ENCODE peak calls at places on chromosomes 16 and 17, in eight cellular contexts. One of them, this sample, is unnamed.

GRCh38 chr17:78653382-78653781 is 76.2 kb upstream of the DNAH17 start:
- DNase-seq in hippocampal formation: no peak
- DNase-seq in T-helper 2 cell: no peak
- DNase-seq in AG08396: peak
- DNase-seq in frontal cortex: no peak
- DNase-seq in heart left ventricle: no peak
- DNase-seq in central memory CD4-positive, alpha-beta T cell: no peak
- DNase-seq in T-helper 17 cell: no peak
- DNase-seq in this sample: no peak

GRCh38 chr17:72212041-72212440 is 91.2 kb downstream of the SOX9 start:
- DNase-seq in hippocampal formation: no peak
- DNase-seq in T-helper 2 cell: no peak
- DNase-seq in AG08396: no peak
- DNase-seq in frontal cortex: no peak
- DNase-seq in heart left ventricle: no peak
- DNase-seq in central memory CD4-positive, alpha-beta T cell: no peak
- DNase-seq in T-helper 17 cell: no peak
- DNase-seq in this sample: no peak

GRCh38 chr17:59829217-59830006 is 63.3 kb downstream of the TUBD1 start:
- DNase-seq in hippocampal formation: no peak
- DNase-seq in T-helper 2 cell: no peak
- DNase-seq in AG08396: peak
- DNase-seq in frontal cortex: no peak
- DNase-seq in heart left ventricle: no peak
- DNase-seq in central memory CD4-positive, alpha-beta T cell: peak
- DNase-seq in T-helper 17 cell: no peak
- DNase-seq in this sample: peak

GRCh38 chr17:34259151-34259550 is 4.1 kb downstream of the CCL2 start:
- DNase-seq in hippocampal formation: no peak
- DNase-seq in T-helper 2 cell: no peak
- DNase-seq in AG08396: no peak
- DNase-seq in frontal cortex: no peak
- DNase-seq in heart left ventricle: no peak
- DNase-seq in central memory CD4-positive, alpha-beta T cell: no peak
- DNase-seq in T-helper 17 cell: no peak
- DNase-seq in this sample: no peak

GRCh38 chr17:28274591-28275265 is 44.3 kb upstream of the TMEM97 start:
- DNase-seq in hippocampal formation: no peak
- DNase-seq in T-helper 2 cell: no peak
- DNase-seq in AG08396: no peak
- DNase-seq in frontal cortex: no peak
- DNase-seq in heart left ventricle: no peak
- DNase-seq in central memory CD4-positive, alpha-beta T cell: no peak
- DNase-seq in T-helper 17 cell: no peak
- DNase-seq in this sample: no peak

GRCh38 chr16:49899991-49900690 is 44.2 kb upstream of the ZNF423 start:
- DNase-seq in hippocampal formation: no peak
- DNase-seq in T-helper 2 cell: no peak
- DNase-seq in AG08396: no peak
- DNase-seq in frontal cortex: no peak
- DNase-seq in heart left ventricle: no peak
- DNase-seq in central memory CD4-positive, alpha-beta T cell: no peak
- DNase-seq in T-helper 17 cell: no peak
- DNase-seq in this sample: no peak

GRCh38 chr16:28623172-28623711 is 13.4 kb upstream of the SULT1A1 start:
- DNase-seq in hippocampal formation: no peak
- DNase-seq in T-helper 2 cell: no peak
- DNase-seq in AG08396: peak
- DNase-seq in frontal cortex: peak
- DNase-seq in heart left ventricle: peak
- DNase-seq in central memory CD4-positive, alpha-beta T cell: peak
- DNase-seq in T-helper 17 cell: peak
- DNase-seq in this sample: peak

GRCh38 chr16:11552445-11552844 is 34.3 kb downstream of the LITAF start:
- DNase-seq in hippocampal formation: no peak
- DNase-seq in T-helper 2 cell: no peak
- DNase-seq in AG08396: no peak
- DNase-seq in frontal cortex: no peak
- DNase-seq in heart left ventricle: peak
- DNase-seq in central memory CD4-positive, alpha-beta T cell: no peak
- DNase-seq in T-helper 17 cell: no peak
- DNase-seq in this sample: no peak

GRCh38 chr17:82734987-82735866 is at the start of gene FN3K:
- DNase-seq in hippocampal formation: peak
- DNase-seq in T-helper 2 cell: no peak
- DNase-seq in AG08396: peak
- DNase-seq in frontal cortex: peak
- DNase-seq in heart left ventricle: peak
- DNase-seq in central memory CD4-positive, alpha-beta T cell: no peak
- DNase-seq in T-helper 17 cell: no peak
- DNase-seq in this sample: peak

GRCh38 chr16:86884256-86884655 is 305.9 kb downstream of the FOXL1 start:
- DNase-seq in hippocampal formation: no peak
- DNase-seq in T-helper 2 cell: no peak
- DNase-seq in AG08396: no peak
- DNase-seq in frontal cortex: no peak
- DNase-seq in heart left ventricle: no peak
- DNase-seq in central memory CD4-positive, alpha-beta T cell: no peak
- DNase-seq in T-helper 17 cell: no peak
- DNase-seq in this sample: no peak

GRCh38 chr17:9924735-9925191 is 19.7 kb upstream of the RCVRN start:
- DNase-seq in hippocampal formation: peak
- DNase-seq in T-helper 2 cell: no peak
- DNase-seq in AG08396: peak
- DNase-seq in frontal cortex: peak
- DNase-seq in heart left ventricle: no peak
- DNase-seq in central memory CD4-positive, alpha-beta T cell: peak
- DNase-seq in T-helper 17 cell: no peak
- DNase-seq in this sample: peak

GRCh38 chr17:71011389-71011788 is 842.1 kb downstream of the KCNJ2 start:
- DNase-seq in hippocampal formation: no peak
- DNase-seq in T-helper 2 cell: no peak
- DNase-seq in AG08396: no peak
- DNase-seq in frontal cortex: no peak
- DNase-seq in heart left ventricle: no peak
- DNase-seq in central memory CD4-positive, alpha-beta T cell: no peak
- DNase-seq in T-helper 17 cell: no peak
- DNase-seq in this sample: no peak

GRCh38 chr17:32551186-32551955 is 64.6 kb downstream of the CDK5R1 start:
- DNase-seq in hippocampal formation: no peak
- DNase-seq in T-helper 2 cell: no peak
- DNase-seq in AG08396: peak
- DNase-seq in frontal cortex: no peak
- DNase-seq in heart left ventricle: no peak
- DNase-seq in central memory CD4-positive, alpha-beta T cell: no peak
- DNase-seq in T-helper 17 cell: no peak
- DNase-seq in this sample: no peak

GRCh38 chr16:47928008-47928407 is 227.8 kb downstream of the ABCC12 start:
- DNase-seq in hippocampal formation: no peak
- DNase-seq in T-helper 2 cell: no peak
- DNase-seq in AG08396: no peak
- DNase-seq in frontal cortex: no peak
- DNase-seq in heart left ventricle: no peak
- DNase-seq in central memory CD4-positive, alpha-beta T cell: no peak
- DNase-seq in T-helper 17 cell: no peak
- DNase-seq in this sample: no peak

GRCh38 chr16:49675417-49675816 is 180.5 kb downstream of the ZNF423 start:
- DNase-seq in hippocampal formation: no peak
- DNase-seq in T-helper 2 cell: no peak
- DNase-seq in AG08396: no peak
- DNase-seq in frontal cortex: no peak
- DNase-seq in heart left ventricle: no peak
- DNase-seq in central memory CD4-positive, alpha-beta T cell: no peak
- DNase-seq in T-helper 17 cell: no peak
- DNase-seq in this sample: no peak

GRCh38 chr16:84058664-84059063 is 16.1 kb upstream of the SLC38A8 start:
- DNase-seq in hippocampal formation: no peak
- DNase-seq in T-helper 2 cell: no peak
- DNase-seq in AG08396: no peak
- DNase-seq in frontal cortex: no peak
- DNase-seq in heart left ventricle: peak
- DNase-seq in central memory CD4-positive, alpha-beta T cell: no peak
- DNase-seq in T-helper 17 cell: no peak
- DNase-seq in this sample: no peak